ENCODE peak calls at places on chromosomes 11 and 22, in four cellular contexts. A, X, U and W are unnamed samples. For H3K27me3, the result is how much of the 10 kb centered on the place peaks cover.

GRCh38 chr11:6197466-6198200 is 1.4 kb upstream of the OR52W1 start:
- DNase-seq in A (no peak), X (no peak), U (no peak), W (no peak)

GRCh38 chr11:9001736-9002135 is 2.1 kb downstream of the NRIP3 start:
- DNase-seq in A (peak), X (no peak), U (no peak), W (no peak)

GRCh38 chr11:122509899-122510298 is 145.6 kb upstream of the UBASH3B start:
- DNase-seq in A (no peak), X (no peak), U (no peak), W (no peak)

GRCh38 chr11:100738701-100739100 is 51.6 kb downstream of the ARHGAP42 start:
- DNase-seq in A (no peak), X (no peak), U (no peak), W (no peak)

GRCh38 chr11:78231962-78232459 is 43.3 kb downstream of the USP35 start:
- DNase-seq in A (no peak), X (no peak), U (no peak), W (no peak)

GRCh38 chr22:23220485-23221350 is 40.4 kb downstream of the BCR start:
- DNase-seq in A (no peak), X (no peak), U (no peak), W (no peak)

GRCh38 chr11:86099727-86100320 is 30.9 kb upstream of the PICALM start:
- DNase-seq in A (no peak), X (no peak), U (no peak), W (no peak)

GRCh38 chr11:614583-615452 is 932 bp downstream of the IRF7 start:
- DNase-seq in A (no peak), X (no peak), U (no peak), W (no peak)

GRCh38 chr11:71330349-71330748 is 78.0 kb upstream of the SHANK2 start:
- DNase-seq in A (no peak), X (no peak), U (no peak), W (no peak)

GRCh38 chr22:30247561-30247960 is 1.0 kb upstream of the LIF start:
- DNase-seq in A (no peak), X (no peak), U (no peak), W (no peak)

GRCh38 chr22:26648761-26649363 is 8.5 kb upstream of the MIAT start:
- DNase-seq in A (no peak), X (no peak), U (no peak), W (no peak)

GRCh38 chr11:10432493-10432892 is 22.6 kb upstream of the AMPD3 start:
- DNase-seq in A (no peak), X (no peak), U (no peak), W (no peak)

GRCh38 chr11:94731921-94732601 is 36.1 kb upstream of the AMOTL1 start:
- DNase-seq in A (peak), X (no peak), U (no peak), W (no peak)

GRCh38 chr11:27088353-27088752 is 47.7 kb downstream of the BBOX1 start:
- DNase-seq in A (no peak), X (no peak), U (no peak), W (no peak)

GRCh38 chr11:19660076-19660475 is 52.6 kb upstream of the NAV2 start:
- DNase-seq in A (peak), X (no peak), U (no peak), W (no peak)

GRCh38 chr11:90434858-90435257 is 212.0 kb upstream of the CHORDC1 start:
- DNase-seq in A (no peak), X (no peak), U (no peak), W (no peak)

GRCh38 chr11:85826096-85826855 is 15.3 kb upstream of the SYTL2 start:
- DNase-seq in A (no peak), X (peak), U (no peak), W (no peak)

GRCh38 chr11:86177319-86177718 is 67.2 kb upstream of the EED start:
- DNase-seq in A (no peak), X (no peak), U (no peak), W (no peak)

GRCh38 chr11:65793144-65793581 is 6.3 kb downstream of the OVOL1 start:
- DNase-seq in A (no peak), X (no peak), U (no peak), W (no peak)

GRCh38 chr11:74506823-74507222 is 13.3 kb upstream of the LIPT2 start:
- DNase-seq in A (no peak), X (no peak), U (no peak), W (no peak)

GRCh38 chr11:12465332-12465731 is 88.0 kb downstream of the PARVA start:
- DNase-seq in A (no peak), X (no peak), U (no peak), W (no peak)

GRCh38 chr11:67392182-67392715 is 463 bp downstream of the RAD9A start:
- DNase-seq in A (no peak), X (no peak), U (no peak), W (no peak)
- H3K27ac ChIP-seq in A (peak), X (peak), U (peak), W (no peak)

DNA sequence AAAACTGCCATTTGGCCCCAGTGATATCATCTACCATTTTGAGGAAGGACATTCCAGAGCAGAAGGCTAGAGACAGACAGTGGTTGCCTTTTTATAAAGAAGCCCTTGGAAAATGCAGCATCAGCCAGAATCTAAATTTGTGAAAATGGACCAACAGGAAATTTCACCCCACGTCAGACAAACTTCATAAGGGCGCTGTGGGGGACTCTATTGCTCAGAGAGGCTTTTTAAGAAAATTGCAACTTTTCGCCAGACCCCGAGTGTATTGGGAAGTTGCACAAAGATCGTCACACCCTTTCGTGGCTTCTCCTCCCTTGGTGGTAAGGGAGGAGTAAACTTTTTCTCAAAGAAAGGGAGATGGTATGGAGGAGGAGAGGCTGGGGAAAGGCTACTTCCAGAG is 12.3 kb upstream of the ALX4 start:
- DNase-seq in A (no peak), X (no peak), U (no peak), W (no peak)
- H3K27me3 ChIP-seq in A (under half), X (under half), U (half or more), W (half or more)

DNA sequence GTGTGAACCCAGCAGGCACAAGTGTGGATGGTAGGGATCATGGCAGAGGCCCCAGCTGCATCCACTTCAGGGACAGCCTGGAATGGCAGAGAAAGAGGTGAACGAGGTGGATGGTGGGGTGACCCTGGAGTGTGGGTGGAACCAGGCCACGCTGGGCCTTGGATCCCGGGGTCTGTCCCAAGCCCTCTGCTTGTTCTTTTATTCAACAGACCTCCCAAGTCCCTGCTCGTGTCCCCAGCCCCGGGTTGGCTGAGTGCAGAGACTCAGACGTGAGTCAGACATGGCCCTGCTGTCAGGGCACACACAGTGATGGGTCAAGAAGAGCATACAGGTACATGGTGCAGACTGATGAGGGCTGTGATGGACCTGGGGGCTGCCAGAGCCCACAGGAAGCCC is 6.6 kb downstream of the ARHGAP8 start:
- DNase-seq in A (no peak), X (no peak), U (no peak), W (no peak)
- H3K27ac ChIP-seq in A (no peak), X (no peak), U (no peak), W (no peak)

GRCh38 chr22:47457021-47457420 is 694.6 kb downstream of the TBC1D22A start:
- DNase-seq in A (no peak), X (no peak), U (no peak), W (no peak)

GRCh38 chr22:47458348-47458747 is 695.9 kb downstream of the TBC1D22A start:
- DNase-seq in A (no peak), X (no peak), U (no peak), W (no peak)

GRCh38 chr22:47457509-47458300 is 695.3 kb downstream of the TBC1D22A start:
- DNase-seq in A (no peak), X (no peak), U (no peak), W (no peak)

GRCh38 chr22:47453049-47453448 is 690.6 kb downstream of the TBC1D22A start:
- DNase-seq in A (no peak), X (no peak), U (no peak), W (no peak)

DNA sequence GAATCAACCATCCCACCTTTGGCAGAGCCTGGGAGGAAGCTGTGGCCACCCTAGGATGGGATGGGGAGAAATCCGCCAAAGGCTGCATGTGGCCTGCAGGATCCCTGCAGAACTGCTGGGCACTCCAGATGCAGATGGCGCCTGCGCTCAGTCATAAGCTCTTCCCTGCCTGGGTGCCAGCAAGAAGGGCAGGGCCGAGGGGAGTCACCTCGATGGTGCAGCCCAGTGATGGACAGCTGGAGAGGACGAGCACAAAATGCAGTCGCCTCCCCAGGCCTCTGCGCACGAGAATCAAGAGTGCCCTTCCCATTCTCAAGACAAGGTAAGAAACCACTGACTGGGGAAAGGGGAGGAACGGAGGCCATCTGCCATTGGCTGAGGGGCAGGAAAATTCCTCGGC is 693.6 kb downstream of the TBC1D22A start:
- DNase-seq in A (no peak), X (no peak), U (no peak), W (no peak)
- H3K27me3 ChIP-seq in A (under half), X (under half), U (under half), W (under half)

GRCh38 chr11:128563308-128563707 is 24.1 kb downstream of the ETS1 start:
- DNase-seq in A (no peak), X (no peak), U (no peak), W (no peak)
- H3K27ac ChIP-seq in A (no peak), X (no peak), U (no peak), W (no peak)

DNA sequence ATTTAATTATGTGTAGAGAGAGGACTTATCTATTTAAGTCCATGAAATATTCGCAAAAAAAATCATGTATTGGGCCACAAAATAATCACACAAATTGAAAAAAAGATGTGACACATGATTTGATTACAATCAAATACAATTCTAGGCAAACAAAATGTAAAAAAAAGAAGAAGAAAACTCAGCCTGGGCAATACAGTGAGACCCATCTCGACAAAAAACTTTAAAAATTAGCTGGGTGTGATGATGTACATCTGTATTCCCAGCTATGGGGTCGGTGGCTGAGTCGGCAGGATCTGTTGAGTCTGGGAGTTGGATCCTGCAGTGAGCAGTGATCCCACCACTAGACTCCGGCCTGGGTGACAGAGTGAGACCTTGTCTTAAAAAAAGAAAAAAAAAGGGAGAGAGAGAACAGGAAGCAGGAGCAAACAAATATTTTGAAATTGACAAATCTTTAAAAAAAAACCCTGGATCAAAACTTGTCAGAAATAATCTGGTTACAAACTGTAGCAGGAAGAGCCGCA is 3.1 kb upstream of the TYMP start:
- DNase-seq in A (no peak), X (no peak), U (no peak), W (no peak)
- H3K27me3 ChIP-seq in A (under half), X (under half), U (half or more), W (under half)